ENCODE peak calls at places on chromosomes 3 and 15, in seven cellular contexts. X is tibial nerve, E is thyroid gland, U is Peyer's patch, A is A549, S is HCT116, G is heart left ventricle. K is an unnamed sample.

GRCh38 chr3:148459931-148460513 is 237.7 kb upstream of the AGTR1 start:
- DNase-seq in X (no peak), E (no peak), U (no peak), A (no peak), S (peak; percentile 6), G (no peak), K (no peak)

GRCh38 chr3:64063207-64063981 is 40.1 kb upstream of the PSMD6 start:
- DNase-seq in X (no peak), E (no peak), U (no peak), A (peak; percentile 36), S (no peak), G (no peak), K (no peak)

GRCh38 chr3:65999606-66000005 is 39.1 kb downstream of the MAGI1 start:
- DNase-seq in X (no peak), E (no peak), U (no peak), A (no peak), S (no peak), G (no peak), K (no peak)

GRCh38 chr3:152444029-152444641 is 175.4 kb downstream of the MBNL1 start:
- DNase-seq in X (no peak), E (no peak), U (no peak), A (peak; percentile 7), S (peak; percentile 38), G (no peak), K (no peak)

GRCh38 chr3:138898301-138898700 is 48.6 kb downstream of the FOXL2 start:
- DNase-seq in X (no peak), E (no peak), U (no peak), A (no peak), S (no peak), G (no peak), K (no peak)

GRCh38 chr3:171815977-171816595 is 5.8 kb upstream of the PLD1 start:
- DNase-seq in X (no peak), E (no peak), U (no peak), A (no peak), S (no peak), G (no peak), K (no peak)

GRCh38 chr3:173037840-173038483 is 103.1 kb downstream of the SPATA16 start:
- DNase-seq in X (no peak), E (no peak), U (no peak), A (no peak), S (no peak), G (no peak), K (no peak)

GRCh38 chr3:175726228-175726627 is 867.1 kb downstream of the NAALADL2 start:
- DNase-seq in X (no peak), E (no peak), U (no peak), A (no peak), S (no peak), G (no peak), K (peak; percentile 7)

GRCh38 chr3:138332472-138333073 is 2.9 kb upstream of the NME9 start:
- DNase-seq in X (no peak), E (no peak), U (no peak), A (peak; percentile 40), S (peak; percentile 39), G (no peak), K (no peak)

GRCh38 chr15:90864507-90864906 is 3.9 kb upstream of the FURIN start:
- DNase-seq in X (no peak), E (no peak), U (no peak), A (no peak), S (no peak), G (no peak), K (no peak)

GRCh38 chr3:13607821-13608620 is 59.1 kb downstream of the FBLN2 start:
- DNase-seq in X (no peak), E (no peak), U (no peak), A (no peak), S (no peak), G (no peak), K (no peak)

GRCh38 chr3:156628095-156628690 is 46.2 kb upstream of the TIPARP start:
- DNase-seq in X (no peak), E (no peak), U (no peak), A (no peak), S (no peak), G (no peak), K (no peak)

GRCh38 chr3:152742368-152743347 is 92.3 kb upstream of the P2RY1 start:
- DNase-seq in X (no peak), E (no peak), U (no peak), A (no peak), S (no peak), G (no peak), K (no peak)

GRCh38 chr3:114839476-114839875 is 307.6 kb downstream of the ZBTB20 start:
- DNase-seq in X (no peak), E (no peak), U (no peak), A (no peak), S (no peak), G (no peak), K (no peak)

GRCh38 chr15:98067339-98067738 is 106.8 kb downstream of the ARRDC4 start:
- DNase-seq in X (no peak), E (no peak), U (no peak), A (no peak), S (no peak), G (no peak), K (no peak)

GRCh38 chr15:101168463-101168824 is 83.4 kb downstream of the CHSY1 start:
- DNase-seq in X (no peak), E (no peak), U (no peak), A (no peak), S (no peak), G (no peak), K (peak; percentile 43)

DNA sequence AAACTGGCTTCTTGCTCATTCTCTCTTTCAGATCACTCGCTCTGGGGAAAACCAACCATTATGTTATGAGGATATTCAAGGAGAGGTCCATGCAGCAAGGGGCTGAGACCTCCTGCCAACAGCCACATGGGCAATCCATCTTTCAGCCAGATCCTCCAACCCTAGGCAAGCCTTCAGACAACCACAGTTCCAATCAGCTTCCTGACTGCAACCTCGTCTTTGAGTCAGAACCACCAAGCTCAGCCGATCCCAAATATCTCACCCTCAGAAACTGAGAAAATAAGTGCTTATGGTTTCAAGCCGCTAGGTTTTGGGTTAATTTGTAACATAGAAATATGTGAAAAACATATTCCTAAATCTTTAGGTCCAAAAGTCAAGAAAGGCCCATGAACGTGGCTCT is 10.3 kb downstream of the LDHAL6B start:
- DNase-seq in X (no peak), E (no peak), U (no peak), A (no peak), S (no peak), G (no peak), K (no peak)
- TF ChIP-seq POLR2A in X (no peak), E (no peak), U (no peak), A (no peak), S (no peak), G (no peak), K (no peak)

GRCh38 chr15:31442203-31443090 is 115.8 kb downstream of the KLF13 start:
- DNase-seq in X (no peak), E (no peak), U (no peak), A (peak; percentile 51), S (no peak), G (no peak), K (no peak)
- H3K4me3 ChIP-seq in X (no peak overlapping the region), E (no peak overlapping the region), U (no peak overlapping the region), A (no peak overlapping the region), S (no peak overlapping the region), G (no peak overlapping the region), K (no peak overlapping the region)

GRCh38 chr3:53773330-53773583 is 73.0 kb downstream of the CHDH start:
- DNase-seq in X (no peak), E (no peak), U (no peak), A (no peak), S (no peak), G (no peak), K (no peak)

GRCh38 chr3:53775018-53775417 is 71.2 kb downstream of the CHDH start:
- DNase-seq in X (no peak), E (no peak), U (no peak), A (no peak), S (no peak), G (no peak), K (no peak)

GRCh38 chr3:53772562-53773329 is 73.5 kb downstream of the CHDH start:
- DNase-seq in X (no peak), E (peak; percentile 65), U (no peak), A (no peak), S (no peak), G (no peak), K (no peak)

GRCh38 chr3:53774414-53774813 is 71.8 kb downstream of the CHDH start:
- DNase-seq in X (no peak), E (no peak), U (no peak), A (no peak), S (no peak), G (no peak), K (no peak)

GRCh38 chr3:53773586-53774368 is 72.4 kb downstream of the CHDH start:
- DNase-seq in X (no peak), E (peak; percentile 30), U (no peak), A (no peak), S (no peak), G (no peak), K (peak; percentile 59)
- TF ChIP-seq POLR2A in X (no peak), E (no peak), U (no peak), A (no peak), S (no peak), G (no peak), K (no peak)

GRCh38 chr15:34588046-34588674 is 4.7 kb upstream of the GOLGA8B start:
- DNase-seq in X (peak; percentile 35), E (peak; percentile 76), U (peak; percentile 85), A (peak; percentile 71), S (peak; percentile 77), G (peak; percentile 43), K (peak; percentile 76)
- H3K4me3 ChIP-seq in X (peak overlapping the region; percentile 12), E (no peak overlapping the region), U (no peak overlapping the region), A (peak overlapping the region; percentile 34), S (peak overlapping the region; percentile 41), G (peak overlapping the region; percentile 29), K (no peak overlapping the region)

DNA sequence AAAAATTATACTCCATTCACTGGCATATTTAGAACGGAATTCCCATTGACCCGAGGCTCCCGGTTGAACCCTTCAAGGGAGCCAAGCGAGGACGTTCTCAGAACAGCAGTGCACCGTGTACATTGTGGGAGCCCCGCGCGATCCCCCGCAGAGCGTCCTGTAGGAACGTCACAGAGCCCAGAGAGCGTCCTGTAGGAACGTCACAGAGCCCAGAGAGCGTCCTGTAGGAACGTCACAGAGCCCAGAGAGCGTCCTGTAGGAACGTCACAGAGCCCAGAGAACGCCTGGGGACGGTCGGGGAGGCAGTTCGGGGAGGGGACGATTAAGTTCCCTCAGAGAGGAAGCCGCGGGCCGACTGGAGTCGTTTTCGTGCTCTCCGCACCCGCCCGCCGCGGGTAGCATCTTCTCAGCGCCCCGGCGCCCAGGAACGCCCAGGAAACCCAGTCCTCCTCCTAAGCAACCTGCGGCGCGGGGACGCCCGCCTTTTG is 506 bp upstream of the ATP1B3 start:
- DNase-seq in X (peak; percentile 64), E (no peak), U (peak; percentile 83), A (peak; percentile 27), S (peak; percentile 40), G (peak; percentile 73), K (peak; percentile 55)
- TF ChIP-seq POLR2A in X (no peak), E (no peak), U (peak; percentile 6), A (no peak), S (peak; percentile 19), G (peak; percentile 22), K (peak; percentile 21)

K was measured in body of pancreas.